ENCODE peak calls at places on chromosomes 4 and X, in six cellular contexts. E is A549, M is tibial nerve, P is suprapubic skin, A is GM12878, V is SK-N-SH. W is an unnamed sample.

GRCh38 chr4:114334808-114335739 is 263.5 kb upstream of the UGT8 start:
- DNase-seq in P (no peak), E (no peak), A (no peak), V (peak), M (no peak), W (no peak)

GRCh38 chr4:187183351-187183750 is 459.7 kb upstream of the FAT1 start:
- DNase-seq in A (no peak), E (no peak), P (no peak), M (no peak), V (no peak), W (no peak)

GRCh38 chr4:116016201-116016600 is 902.8 kb upstream of the NDST4 start:
- DNase-seq in P (no peak), M (no peak), A (no peak), V (no peak), E (no peak), W (no peak)

GRCh38 chr4:52374847-52375246 is 284.3 kb downstream of the USP46 start:
- DNase-seq in A (no peak), P (no peak), E (peak), V (no peak), M (no peak), W (no peak)

GRCh38 chr4:42570221-42570620 is 86.7 kb downstream of the ATP8A1 start:
- DNase-seq in V (no peak), A (no peak), M (no peak), E (no peak), P (no peak), W (peak)

GRCh38 chrX:38923451-38923969 is 122.3 kb downstream of the MID1IP1 start:
- DNase-seq in M (no peak), P (no peak), A (peak), V (no peak), E (no peak), W (no peak)

GRCh38 chr4:146334862-146335449 is 120.6 kb downstream of the REELD1 start:
- DNase-seq in A (no peak), P (no peak), M (no peak), V (no peak), E (no peak), W (no peak)

GRCh38 chr4:121674696-121675095 is 22.1 kb downstream of the ANXA5 start:
- DNase-seq in M (no peak), V (no peak), A (no peak), E (no peak), P (no peak), W (no peak)

GRCh38 chrX:44244008-44244407 is 99.5 kb downstream of the EFHC2 start:
- DNase-seq in A (no peak), M (no peak), V (peak), E (peak), P (no peak), W (no peak)

GRCh38 chr4:106273831-106274230 is 42.2 kb downstream of the TBCK start:
- DNase-seq in M (no peak), A (no peak), E (no peak), P (no peak), V (no peak), W (no peak)

GRCh38 chr4:155552180-155552579 is 114.5 kb upstream of the GUCY1A1 start:
- DNase-seq in A (no peak), P (no peak), V (no peak), E (no peak), M (no peak), W (peak)

GRCh38 chrX:150219374-150220185 is 143.5 kb upstream of the MAMLD1 start:
- DNase-seq in V (no peak), A (no peak), M (no peak), E (peak), P (no peak), W (no peak)

GRCh38 chrX:38973327-38973726 is 172.1 kb downstream of the MID1IP1 start:
- DNase-seq in A (no peak), E (no peak), P (no peak), M (no peak), V (no peak), W (no peak)

GRCh38 chrX:27336466-27337091 is 126.6 kb downstream of the PPP4R3C start:
- DNase-seq in P (no peak), E (peak), V (peak), M (no peak), A (no peak), W (no peak)

GRCh38 chrX:119625843-119626242 is 19.6 kb upstream of the NKRF start:
- DNase-seq in A (no peak), V (no peak), M (no peak), E (no peak), P (no peak), W (no peak)

GRCh38 chr4:80709082-80709869 is 321.2 kb upstream of the BMP3 start:
- DNase-seq in A (no peak), V (no peak), M (no peak), E (no peak), P (no peak), W (no peak)

GRCh38 chr4:80710748-80711451 is 319.6 kb upstream of the BMP3 start:
- DNase-seq in P (no peak), M (no peak), A (no peak), E (no peak), V (no peak), W (no peak)

DNA sequence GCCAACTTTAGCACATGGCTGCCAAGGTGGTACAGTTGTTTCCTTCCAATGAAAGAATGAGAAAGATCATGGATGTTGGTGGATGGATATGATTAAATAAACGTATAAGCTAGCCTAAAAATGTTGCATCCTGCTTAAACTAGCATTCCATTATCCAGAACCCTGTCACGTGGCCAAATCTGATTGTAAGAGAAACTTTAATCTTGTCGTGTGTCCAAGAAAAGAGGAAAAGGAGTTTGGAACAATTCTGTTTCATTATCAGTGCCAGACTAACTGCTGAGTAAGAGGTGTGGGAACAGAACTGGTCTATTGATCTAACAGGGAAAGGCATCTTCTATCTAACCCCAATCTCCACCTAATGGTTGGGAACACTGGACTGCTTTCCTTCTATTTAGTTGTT is 325.2 kb upstream of the BMP3 start:
- DNase-seq in V (no peak), P (no peak), A (no peak), E (no peak), M (no peak), W (no peak)
- TF ChIP-seq EP300 in V (no peak), P (no peak), A (no peak), E (no peak), M (no peak), W (no peak)

GRCh38 chrX:54496936-54497335 is 902 bp upstream of the FGD1 start:
- DNase-seq in P (no peak), M (no peak), V (no peak), E (no peak), A (no peak), W (no peak)

GRCh38 chrX:54494166-54494969 is 1.7 kb downstream of the FGD1 start:
- DNase-seq in M (no peak), V (no peak), P (no peak), E (no peak), A (no peak), W (no peak)

GRCh38 chrX:54496517-54496852 is 451 bp upstream of the FGD1 start:
- DNase-seq in V (no peak), E (no peak), A (no peak), P (no peak), M (no peak), W (no peak)

GRCh38 chrX:54495814-54496516 is at the start of gene FGD1:
- DNase-seq in P (peak), E (peak), V (peak), A (no peak), M (peak), W (peak)

DNA sequence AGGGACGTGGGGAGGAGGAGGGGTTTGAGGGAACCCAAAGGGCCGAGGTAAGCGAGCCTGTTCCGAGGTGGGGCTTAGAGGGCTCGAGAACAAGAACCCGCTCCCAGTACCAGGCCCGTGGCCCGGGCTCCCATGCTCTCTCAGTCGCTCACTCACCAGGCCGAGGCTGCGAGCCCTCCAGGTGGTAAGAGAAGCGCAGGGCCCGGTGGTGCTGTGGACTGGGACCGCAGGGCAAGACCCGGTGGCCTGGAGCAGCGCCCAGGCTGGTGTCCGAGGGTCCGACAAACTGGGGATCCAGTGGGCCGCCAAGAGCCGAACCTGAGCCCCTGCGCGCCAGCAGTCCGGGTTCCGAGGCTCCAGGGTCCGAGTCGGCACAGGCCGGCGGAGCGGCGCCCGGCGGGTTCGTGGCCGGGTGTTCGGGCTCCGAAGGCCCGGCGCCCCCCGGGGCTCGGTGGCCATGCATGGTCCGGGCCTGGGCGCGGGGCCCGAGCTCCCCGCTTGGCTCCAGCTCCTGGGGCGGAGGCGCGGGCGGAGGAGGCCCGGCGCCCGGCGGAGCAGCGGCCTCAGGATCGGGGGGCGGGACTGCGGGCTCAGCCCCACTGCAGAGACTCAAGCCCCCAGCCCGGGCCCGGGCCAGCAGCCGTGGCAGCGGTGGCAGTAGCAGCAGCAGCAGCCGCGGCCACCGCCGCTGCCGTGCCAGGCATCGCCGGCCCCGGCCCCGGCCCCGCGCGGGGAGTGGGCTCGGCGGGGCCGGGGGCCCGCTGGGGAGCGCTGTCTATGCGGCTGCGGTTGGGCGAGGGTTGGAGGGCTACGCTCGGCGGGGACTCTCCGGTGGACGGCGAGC is 842 bp downstream of the FGD1 start:
- DNase-seq in M (no peak), A (no peak), E (peak), P (no peak), V (peak), W (peak)
- H3K27ac ChIP-seq in M (peak), A (no peak), E (peak), P (peak), V (peak), W (peak)

DNA sequence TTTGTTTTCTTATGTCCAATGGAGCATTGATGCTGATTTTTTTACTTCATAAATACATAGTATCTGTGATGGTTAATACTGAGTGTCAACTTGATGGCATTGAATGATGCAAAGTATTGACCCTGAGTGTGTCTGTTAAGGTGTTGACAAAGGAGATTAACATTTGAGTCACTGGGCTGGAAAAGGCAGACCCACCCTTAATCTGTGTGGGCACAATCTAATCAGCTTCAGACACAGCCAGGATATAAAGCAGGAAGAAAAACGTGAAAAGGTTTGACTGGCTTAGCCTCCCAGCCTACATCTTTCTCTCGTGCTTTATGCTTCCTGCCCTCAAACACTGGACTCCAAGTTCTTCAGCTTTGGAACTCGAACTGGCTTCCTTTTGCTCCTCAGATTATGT is 230.6 kb upstream of the SPRY1 start:
- DNase-seq in M (no peak), E (no peak), A (no peak), P (no peak), V (no peak), W (no peak)
- TF ChIP-seq EP300 in M (no peak), E (no peak), A (no peak), P (no peak), V (no peak), W (no peak)

DNA sequence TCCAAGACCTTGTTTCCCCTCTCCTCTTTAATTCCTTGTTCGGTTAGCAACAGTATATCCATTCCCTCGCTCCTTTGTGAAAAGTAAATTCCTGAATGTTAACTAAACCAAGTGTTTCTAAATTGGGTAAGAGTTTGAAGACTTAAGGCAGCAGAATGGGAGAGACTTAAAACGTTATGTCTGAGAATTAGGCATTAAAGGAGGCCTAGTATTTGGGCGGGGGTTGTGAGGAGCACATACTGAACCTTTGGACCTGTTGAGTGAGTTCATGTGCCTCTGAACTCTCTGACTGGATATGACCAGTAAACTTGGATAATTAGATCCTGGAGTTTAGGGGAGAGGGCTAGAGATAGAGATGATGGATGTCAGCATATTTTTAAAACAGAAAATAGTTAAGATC is 1.2 kb downstream of the MSMO1 start:
- DNase-seq in V (no peak), E (no peak), A (no peak), M (no peak), P (no peak), W (no peak)
- H3K27ac ChIP-seq in V (no peak), E (no peak), A (peak), M (peak), P (no peak), W (peak)

GRCh38 chr4:83356899-83357661 is 22.4 kb upstream of the HPSE start:
- DNase-seq in M (no peak), P (no peak), E (peak), V (no peak), A (no peak), W (no peak)
- TF ChIP-seq EP300 in M (peak), P (no peak), E (no peak), V (peak), A (no peak), W (no peak)

GRCh38 chr4:37663552-37663951 is 22.6 kb downstream of the RELL1 start:
- DNase-seq in A (no peak), M (no peak), V (no peak), E (no peak), P (no peak), W (no peak)

GRCh38 chr4:37666625-37667071 is 19.5 kb downstream of the RELL1 start:
- DNase-seq in M (peak), P (no peak), A (no peak), E (peak), V (no peak), W (peak)

GRCh38 chr4:37665347-37666009 is 20.7 kb downstream of the RELL1 start:
- DNase-seq in P (no peak), E (no peak), A (no peak), V (no peak), M (no peak), W (no peak)

GRCh38 chr4:37662861-37663390 is 23.2 kb downstream of the RELL1 start:
- DNase-seq in P (no peak), M (no peak), E (peak), A (no peak), V (no peak), W (no peak)

DNA sequence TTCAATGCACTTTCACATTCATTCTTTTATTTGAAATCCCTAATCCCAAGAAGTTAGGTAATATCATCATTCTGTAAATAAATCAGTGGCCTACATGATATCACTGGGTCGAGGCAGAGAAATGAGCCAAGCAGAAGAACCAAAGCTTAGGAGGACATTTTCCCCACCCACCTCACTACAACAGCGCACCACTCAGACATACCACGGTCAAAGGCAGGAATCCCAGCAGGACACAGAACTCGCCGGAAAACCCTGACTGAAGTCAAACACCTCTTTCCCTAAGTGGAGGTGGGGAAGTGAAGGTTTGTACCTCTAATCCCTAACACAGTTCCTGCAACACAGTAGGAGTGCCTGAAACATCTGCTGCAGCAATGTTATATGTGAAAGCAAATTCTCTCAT is 21.5 kb downstream of the RELL1 start:
- DNase-seq in E (no peak), P (no peak), A (no peak), V (no peak), M (no peak), W (no peak)
- H3K27ac ChIP-seq in E (peak), P (no peak), A (no peak), V (no peak), M (peak), W (peak)

GRCh38 chrX:131843996-131844395 is 179.1 kb upstream of the STK26 start:
- DNase-seq in A (no peak), P (no peak), E (no peak), V (no peak), M (no peak), W (no peak)
- TF ChIP-seq EP300 in A (no peak), P (no peak), E (no peak), V (no peak), M (no peak), W (no peak)

GRCh38 chr4:38154681-38155588 is 194.7 kb downstream of the PTTG2 start:
- DNase-seq in V (no peak), P (peak), M (peak), E (peak), A (no peak), W (peak)

GRCh38 chr4:38152305-38152704 is 192.1 kb downstream of the PTTG2 start:
- DNase-seq in P (no peak), V (no peak), M (no peak), E (no peak), A (no peak), W (no peak)

GRCh38 chr4:38154251-38154650 is 194.1 kb downstream of the PTTG2 start:
- DNase-seq in E (no peak), P (peak), V (no peak), M (no peak), A (no peak), W (no peak)

GRCh38 chr4:38151870-38152269 is 191.7 kb downstream of the PTTG2 start:
- DNase-seq in V (no peak), P (peak), E (no peak), A (no peak), M (no peak), W (no peak)

DNA sequence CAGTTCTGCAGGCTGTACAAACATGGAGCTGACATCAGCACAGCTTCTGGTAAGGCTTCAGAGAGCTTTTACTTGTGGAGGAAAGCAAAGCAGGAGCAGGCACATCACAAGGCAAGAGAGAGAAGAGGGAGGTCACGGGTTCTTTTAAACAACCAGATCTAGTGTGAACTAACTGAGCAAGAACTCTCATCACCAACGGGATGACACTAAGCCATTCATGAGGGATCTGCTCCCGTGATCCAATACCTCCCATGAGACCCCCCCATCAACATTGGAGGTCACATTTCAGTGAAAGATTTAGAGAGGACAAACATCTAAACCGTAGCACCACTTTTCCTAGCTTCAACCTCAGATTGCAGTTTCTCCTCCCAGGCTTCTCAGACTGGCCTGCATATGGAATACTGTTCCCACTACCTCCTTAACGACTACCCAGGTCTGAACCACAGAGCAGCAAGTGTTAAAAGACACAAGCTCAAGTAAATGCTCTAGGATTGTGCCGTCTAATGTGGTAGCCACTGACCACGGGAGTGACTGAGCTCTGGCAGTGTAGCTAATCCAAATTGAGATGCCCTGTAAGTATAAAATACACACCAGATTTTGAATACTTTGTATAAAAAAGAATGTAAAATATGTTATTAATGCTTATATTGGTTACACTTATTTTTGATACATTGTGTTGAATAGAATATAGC is 192.7 kb downstream of the PTTG2 start:
- DNase-seq in A (no peak), P (no peak), E (no peak), M (no peak), V (no peak), W (no peak)
- H3K27ac ChIP-seq in A (no peak), P (no peak), E (no peak), M (no peak), V (no peak), W (no peak)

GRCh38 chr4:14864365-14864762 is 137.9 kb upstream of the CPEB2 start:
- DNase-seq in P (no peak), V (no peak), M (no peak), A (no peak), E (no peak), W (no peak)
- TF ChIP-seq EP300 in P (no peak), V (no peak), M (no peak), A (no peak), E (no peak), W (no peak)